ENCODE peak calls at places on chromosomes 12 and 14, in five cellular contexts. S is IMR-90, B is thoracic aorta, Z is ascending aorta, I is heart left ventricle. F is an unnamed sample. For H3K36me3, the result is how much of the 10 kb centered on the place peaks cover.

GRCh38 chr12:124577374-124577773 is 10.0 kb upstream of the NCOR2 start:
- DNase-seq in B (no peak), I (no peak), Z (no peak), S (no peak), F (no peak)

GRCh38 chr14:69288001-69288771 is 28.2 kb downstream of the GALNT16 start:
- DNase-seq in Z (peak), B (no peak), S (peak), I (peak), F (no peak)

GRCh38 chr14:85421166-85421877 is 108.6 kb upstream of the FLRT2 start:
- DNase-seq in Z (no peak), S (peak), I (no peak), B (no peak), F (peak)

GRCh38 chr14:53929871-53930685 is 26.5 kb downstream of the BMP4 start:
- DNase-seq in S (no peak), Z (no peak), B (no peak), I (no peak), F (no peak)

GRCh38 chr12:67068773-67069450 is 200.2 kb upstream of the CAND1 start:
- DNase-seq in Z (no peak), S (peak), B (no peak), I (peak), F (no peak)

GRCh38 chr12:120820885-120821510 is 83.2 kb downstream of the SPPL3 start:
- DNase-seq in S (no peak), I (no peak), Z (no peak), B (no peak), F (no peak)

GRCh38 chr14:103089386-103090335 is 4.9 kb upstream of the EXOC3L4 start:
- DNase-seq in S (no peak), B (no peak), Z (no peak), I (no peak), F (no peak)

GRCh38 chr14:95445676-95446075 is 70.8 kb downstream of the SYNE3 start:
- DNase-seq in B (no peak), I (no peak), Z (no peak), S (no peak), F (no peak)

GRCh38 chr12:63802012-63802608 is 22.4 kb downstream of the RXYLT1 start:
- DNase-seq in Z (no peak), B (no peak), I (no peak), S (peak), F (no peak)

GRCh38 chr12:6236641-6236940 is 36.4 kb downstream of the CD9 start:
- DNase-seq in S (no peak), B (no peak), Z (no peak), I (no peak), F (no peak)
- H3K36me3 ChIP-seq in S (under half), B (under half), Z (half or more), I (under half), F (under half)

GRCh38 chr12:123533672-123534643 is at the start of gene RILPL1:
- DNase-seq in I (peak), S (peak), Z (peak), B (peak), F (peak)
- TF ChIP-seq CTCF in I (peak), S (peak), Z (peak), B (peak), F (peak)

GRCh38 chr12:22477166-22477893 is 67.0 kb downstream of the C2CD5 start:
- DNase-seq in B (no peak), S (peak), I (no peak), Z (no peak), F (peak)

GRCh38 chr12:22474970-22475720 is 69.2 kb downstream of the C2CD5 start:
- DNase-seq in I (no peak), Z (no peak), B (no peak), S (no peak), F (no peak)

GRCh38 chr12:22477894-22478287 is 66.5 kb downstream of the C2CD5 start:
- DNase-seq in I (no peak), B (no peak), Z (no peak), S (no peak), F (peak)

GRCh38 chr12:22473212-22473611 is 71.1 kb downstream of the C2CD5 start:
- DNase-seq in I (no peak), S (no peak), Z (no peak), B (no peak), F (no peak)
- H3K36me3 ChIP-seq in I (under half), S (under half), Z (under half), B (under half), F (under half)

DNA sequence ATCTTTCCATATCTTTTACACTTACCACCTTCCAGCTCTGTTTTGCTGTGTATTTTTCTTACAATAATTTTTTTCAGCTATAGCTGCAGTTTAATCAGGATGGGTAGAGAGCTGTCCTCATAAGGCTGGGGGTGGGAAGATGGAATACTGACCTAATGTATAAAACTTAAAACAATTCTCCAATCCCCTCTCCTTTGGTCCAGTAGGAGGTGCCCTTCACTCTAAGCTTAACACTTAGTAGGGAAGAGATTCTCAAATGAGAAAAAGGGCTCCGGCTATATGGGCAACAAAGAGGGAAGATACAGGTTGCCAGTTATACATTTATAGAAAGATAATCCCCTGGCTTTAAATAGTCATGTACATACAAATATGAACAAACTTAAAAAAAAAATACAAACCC is 2.8 kb downstream of the ORMDL2 start:
- DNase-seq in B (no peak), Z (peak), S (no peak), I (no peak), F (no peak)
- TF ChIP-seq CTCF in B (no peak), Z (no peak), S (peak), I (no peak), F (peak)